ENCODE peak calls at places on chromosome 10, in five cellular contexts. T, F, R, I and C are unnamed samples.

GRCh38 chr10:7085147-7085912 is 325.5 kb downstream of the SFMBT2 start:
- DNase-seq in T (no peak), F (no peak), R (no peak), I (no peak), C (no peak)

GRCh38 chr10:112296908-112297331 is 13.7 kb downstream of the TECTB start:
- DNase-seq in T (no peak), F (no peak), R (no peak), I (no peak), C (no peak)

GRCh38 chr10:44995914-44996633 is 4.6 kb upstream of the ZNF22 start:
- DNase-seq in T (no peak), F (peak; percentile 85), R (no peak), I (peak; percentile 91), C (no peak)

GRCh38 chr10:43132796-43133195 is 5.4 kb upstream of the CSGALNACT2 start:
- DNase-seq in T (no peak), F (no peak), R (no peak), I (no peak), C (no peak)

GRCh38 chr10:25028711-25029110 is 12.3 kb downstream of the THNSL1 start:
- DNase-seq in T (no peak), F (no peak), R (no peak), I (no peak), C (no peak)

GRCh38 chr10:71084061-71084817 is 128.1 kb upstream of the UNC5B start:
- DNase-seq in T (no peak), F (peak; percentile 1), R (no peak), I (no peak), C (peak; percentile 19)

GRCh38 chr10:7696545-7696944 is 6.6 kb upstream of the ITIH2 start:
- DNase-seq in T (no peak), F (peak; percentile 37), R (no peak), I (no peak), C (no peak)

GRCh38 chr10:61937631-61938284 is 36.3 kb downstream of the ARID5B start:
- DNase-seq in T (no peak), F (no peak), R (peak; percentile 88), I (no peak), C (no peak)

GRCh38 chr10:89550509-89550908 is 15.1 kb upstream of the SLC16A12 start:
- DNase-seq in T (no peak), F (peak; percentile 69), R (no peak), I (no peak), C (no peak)

GRCh38 chr10:31947144-31947926 is 18.7 kb upstream of the ARHGAP12 start:
- DNase-seq in T (no peak), F (no peak), R (no peak), I (peak; percentile 50), C (no peak)

GRCh38 chr10:71718165-71718678 is 1.4 kb downstream of the C10orf105 start:
- DNase-seq in T (no peak), F (no peak), R (no peak), I (no peak), C (no peak)

GRCh38 chr10:70540089-70540788 is 61.7 kb downstream of the PALD1 start:
- DNase-seq in T (no peak), F (no peak), R (no peak), I (no peak), C (no peak)

GRCh38 chr10:123574299-123574698 is 91.9 kb upstream of the GPR26 start:
- DNase-seq in T (no peak), F (no peak), R (no peak), I (no peak), C (no peak)

GRCh38 chr10:97131702-97132101 is 54.1 kb downstream of the SLIT1 start:
- DNase-seq in T (no peak), F (no peak), R (no peak), I (no peak), C (no peak)

GRCh38 chr10:17074548-17074860 is 55.1 kb downstream of the CUBN start:
- DNase-seq in T (no peak), F (no peak), R (no peak), I (no peak), C (no peak)

GRCh38 chr10:132653721-132654120 is 116.1 kb downstream of the INPP5A start:
- DNase-seq in T (no peak), F (no peak), R (no peak), I (no peak), C (no peak)

GRCh38 chr10:3651969-3652653 is 132.9 kb downstream of the KLF6 start:
- DNase-seq in T (no peak), F (no peak), R (no peak), I (no peak), C (no peak)
- TF ChIP-seq CTCF in T (no peak), F (no peak), R (no peak), I (no peak), C (no peak)

DNA sequence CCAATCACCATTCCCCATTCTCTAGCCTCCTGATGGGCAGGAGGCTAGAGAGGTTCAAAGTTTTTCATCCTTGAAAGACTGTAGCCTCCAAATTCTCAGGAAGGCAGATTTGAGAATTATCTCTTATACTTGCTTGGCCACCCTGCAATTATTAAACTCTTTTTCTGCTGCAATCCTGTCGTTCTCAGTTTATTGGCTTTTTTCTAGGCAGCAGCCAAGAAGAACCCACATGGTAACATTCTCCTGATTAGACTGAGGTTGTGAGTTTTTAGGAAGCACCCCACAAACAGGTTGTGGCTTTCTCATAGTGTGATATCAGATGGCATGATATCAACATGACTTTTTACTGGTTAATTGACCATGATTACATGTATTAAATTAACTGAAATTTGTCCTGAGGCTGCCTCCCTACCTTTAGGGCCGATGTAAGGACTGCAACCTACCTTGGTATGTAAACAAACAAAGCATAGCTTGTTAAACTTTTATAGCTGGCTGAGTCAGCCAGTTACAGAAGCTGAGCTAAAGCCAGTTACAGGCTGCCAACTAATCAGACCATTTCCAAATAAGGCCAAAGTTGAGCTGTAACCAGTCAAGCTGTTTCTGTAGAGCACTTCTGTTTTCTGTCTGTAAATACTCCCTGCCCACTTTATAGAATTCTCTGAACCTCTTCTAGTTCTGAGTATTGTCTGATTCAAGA is 3.2 kb upstream of the ZNF248 start:
- DNase-seq in T (no peak), F (no peak), R (peak; percentile 53), I (no peak), C (no peak)
- H3K9me3 ChIP-seq in T (no peaks in the 10 kb centered on the region), F (no peaks in the 10 kb centered on the region), R (no peaks in the 10 kb centered on the region), I (no peaks in the 10 kb centered on the region), C (no peaks in the 10 kb centered on the region)

GRCh38 chr10:3781458-3782098 is 3.4 kb downstream of the KLF6 start:
- DNase-seq in T (peak; percentile 48), F (peak; percentile 72), R (no peak), I (peak; percentile 60), C (no peak)
- TF ChIP-seq CTCF in T (peak; percentile 45), F (peak; percentile 51), R (no peak), I (peak; percentile 36), C (peak; percentile 81)

GRCh38 chr10:125156739-125157472 is 3.5 kb downstream of the CTBP2 start:
- DNase-seq in T (no peak), F (no peak), R (no peak), I (no peak), C (no peak)
- H3K9me3 ChIP-seq in T (no peaks in the 10 kb centered on the region), F (no peaks in the 10 kb centered on the region), R (no peaks in the 10 kb centered on the region), I (no peaks in the 10 kb centered on the region), C (no peaks in the 10 kb centered on the region)

GRCh38 chr10:115441907-115442520 is 348.8 kb downstream of the ATRNL1 start:
- DNase-seq in T (no peak), F (no peak), R (no peak), I (no peak), C (no peak)
- TF ChIP-seq CTCF in T (no peak), F (no peak), R (peak; percentile 24), I (no peak), C (no peak)

DNA sequence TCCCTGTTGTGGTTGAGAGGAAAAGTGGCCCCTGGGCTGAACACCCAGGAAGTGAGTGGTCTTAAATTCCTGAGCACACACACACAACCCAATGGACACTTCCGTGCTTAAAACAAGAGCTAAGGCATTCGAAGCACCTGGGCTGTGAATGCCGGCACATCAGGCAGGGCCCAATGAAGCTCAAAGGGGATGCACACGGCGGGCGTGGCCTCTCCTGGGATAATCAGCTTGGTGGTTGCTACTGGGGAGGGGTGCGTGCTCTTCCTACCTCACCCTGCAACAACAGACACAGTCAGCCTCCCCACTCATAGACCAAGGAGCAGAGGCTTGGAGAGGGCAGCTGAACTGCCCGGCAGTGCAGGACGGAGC is 115.0 kb upstream of the TCERG1L start:
- DNase-seq in T (no peak), F (no peak), R (no peak), I (no peak), C (no peak)
- H3K9me3 ChIP-seq in T (no peaks in the 10 kb centered on the region), F (no peaks in the 10 kb centered on the region), R (no peaks in the 10 kb centered on the region), I (no peaks in the 10 kb centered on the region), C (no peaks in the 10 kb centered on the region)

DNA sequence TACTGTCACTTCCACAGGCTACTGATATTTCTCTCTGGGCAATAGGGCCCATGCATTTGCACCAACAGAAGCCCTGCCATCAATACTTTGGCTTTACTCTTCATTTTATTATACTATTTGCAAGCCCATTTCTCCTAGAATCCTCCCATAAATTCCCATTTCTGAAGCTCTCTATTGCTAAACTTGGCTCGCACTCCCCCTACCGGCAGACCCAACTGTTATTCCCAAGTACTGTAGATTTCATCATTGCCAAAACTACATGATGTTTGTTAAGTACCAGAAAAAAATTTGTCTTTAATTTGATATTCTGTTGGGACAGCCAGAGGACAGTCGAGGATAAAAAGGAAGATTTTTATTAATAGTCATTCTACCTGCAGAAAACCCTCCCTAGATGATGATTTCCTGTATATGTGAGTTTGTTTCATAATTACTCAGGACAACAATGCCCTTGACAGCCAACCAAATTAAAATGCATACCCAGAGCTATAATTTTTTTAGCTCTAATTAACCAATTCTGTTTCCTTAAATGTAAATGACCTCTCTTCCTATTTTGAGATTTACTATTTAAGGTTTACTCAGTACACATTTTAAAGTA is 298.6 kb downstream of the REEP3 start:
- DNase-seq in T (no peak), F (peak; percentile 69), R (peak; percentile 16), I (peak; percentile 83), C (no peak)
- TF ChIP-seq CTCF in T (peak; percentile 52), F (peak; percentile 74), R (peak; percentile 72), I (peak; percentile 70), C (peak; percentile 92)

GRCh38 chr10:83542774-83543291 is 596.5 kb upstream of the GHITM start:
- DNase-seq in T (no peak), F (peak; percentile 31), R (peak; percentile 39), I (no peak), C (no peak)

GRCh38 chr10:83538047-83538446 is 601.3 kb upstream of the GHITM start:
- DNase-seq in T (no peak), F (no peak), R (no peak), I (no peak), C (no peak)

GRCh38 chr10:83541096-83541495 is 598.2 kb upstream of the GHITM start:
- DNase-seq in T (no peak), F (no peak), R (no peak), I (no peak), C (no peak)

GRCh38 chr10:83536426-83536825 is 602.9 kb upstream of the GHITM start:
- DNase-seq in T (no peak), F (no peak), R (no peak), I (no peak), C (no peak)

GRCh38 chr10:83539528-83540308 is 599.6 kb upstream of the GHITM start:
- DNase-seq in T (no peak), F (peak; percentile 86), R (peak; percentile 12), I (no peak), C (no peak)
- H3K9me3 ChIP-seq in T (no peaks in the 10 kb centered on the region), F (no peaks in the 10 kb centered on the region), R (no peaks in the 10 kb centered on the region), I (no peaks in the 10 kb centered on the region), C (no peaks in the 10 kb centered on the region)